ENCODE peak calls at places on chromosomes 7 and 10, in five cellular contexts. W is NCI-H1694 treated with DMSO at 0.1 percent for 48 hours, P is heart left ventricle, J is GM13977, C is A549. M is an unnamed sample.

GRCh38 chr10:125035588-125036298 is 93.8 kb downstream of the ZRANB1 start:
- DNase-seq in W (no peak), P (no peak), J (no peak), C (no peak), M (no peak)

GRCh38 chr10:88260329-88261051 is 322.6 kb downstream of the RNLS start:
- DNase-seq in W (no peak), P (no peak), J (peak), C (no peak), M (no peak)

GRCh38 chr10:1577945-1578344 is 159.4 kb downstream of the ADARB2 start:
- DNase-seq in W (no peak), P (no peak), J (no peak), C (no peak), M (no peak)

GRCh38 chr10:101467286-101467770 is 113.4 kb downstream of the BTRC start:
- DNase-seq in W (peak), P (peak), J (peak), C (peak), M (peak)

GRCh38 chr10:70607936-70608335 is 5.4 kb upstream of the PRF1 start:
- DNase-seq in W (no peak), P (no peak), J (no peak), C (no peak), M (no peak)

GRCh38 chr10:26860026-26860541 is 674 bp downstream of the ABI1 start:
- DNase-seq in W (no peak), P (peak), J (peak), C (peak), M (peak)

GRCh38 chr10:61900829-61901783 is at the start of gene ARID5B:
- DNase-seq in W (peak), P (peak), J (peak), C (peak), M (peak)

GRCh38 chr10:70126700-70127395 is 5.8 kb downstream of the AIFM2 start:
- DNase-seq in W (no peak), P (no peak), J (no peak), C (no peak), M (no peak)

GRCh38 chr7:5360451-5360850 is 63.2 kb downstream of the TNRC18 start:
- DNase-seq in W (no peak), P (no peak), J (no peak), C (no peak), M (no peak)

GRCh38 chr10:3867454-3868273 is 82.7 kb upstream of the KLF6 start:
- DNase-seq in W (no peak), P (no peak), J (no peak), C (no peak), M (no peak)

GRCh38 chr10:122464158-122464510 is 2.8 kb downstream of the HTRA1 start:
- DNase-seq in W (no peak), P (no peak), J (no peak), C (no peak), M (no peak)

GRCh38 chr7:1359681-1360485 is 99.4 kb downstream of the MICALL2 start:
- DNase-seq in W (no peak), P (no peak), J (no peak), C (no peak), M (no peak)

GRCh38 chr7:29258951-29259350 is 64.4 kb downstream of the CHN2 start:
- DNase-seq in W (no peak), P (no peak), J (no peak), C (no peak), M (no peak)

GRCh38 chr10:74361678-74362077 is 210.7 kb downstream of the ADK start:
- DNase-seq in W (no peak), P (no peak), J (no peak), C (no peak), M (no peak)

GRCh38 chr10:70117646-70118045 is 15.0 kb downstream of the AIFM2 start:
- DNase-seq in W (no peak), P (no peak), J (no peak), C (no peak), M (no peak)

GRCh38 chr10:71031601-71032000 is 143.2 kb upstream of the PCBD1 start:
- DNase-seq in W (no peak), P (no peak), J (no peak), C (no peak), M (no peak)

GRCh38 chr10:59068581-59069191 is 107.8 kb upstream of the PHYHIPL start:
- DNase-seq in W (no peak), P (no peak), J (no peak), C (no peak), M (peak)

GRCh38 chr10:115802911-115803310 is 470.1 kb downstream of the GFRA1 start:
- DNase-seq in W (no peak), P (no peak), J (no peak), C (no peak), M (no peak)

GRCh38 chr7:87341441-87341840 is 4.0 kb upstream of the CROT start:
- DNase-seq in W (no peak), P (no peak), J (peak), C (no peak), M (no peak)

GRCh38 chr7:81075150-81075549 is 156.3 kb upstream of the SEMA3C start:
- DNase-seq in W (no peak), P (no peak), J (no peak), C (no peak), M (no peak)